ENCODE peak calls at places on chromosome 19, in five cellular contexts. One of them, this sample, is unnamed. For H3K4me1, the result is how much of the 10 kb centered on the place peaks cover.

GRCh38 chr19:34712606-34713261 is 21.3 kb upstream of the ZNF181 start:
- DNase-seq in stomach: peak
- DNase-seq in suprapubic skin: no peak
- DNase-seq in K562: peak
- DNase-seq in SK-N-SH: peak
- DNase-seq in this sample: no peak

GRCh38 chr19:21482863-21483276 is 22.5 kb upstream of the ZNF429 start:
- DNase-seq in stomach: peak
- DNase-seq in suprapubic skin: no peak
- DNase-seq in K562: peak
- DNase-seq in SK-N-SH: peak
- DNase-seq in this sample: peak

GRCh38 chr19:11423164-11423803 is 4.2 kb upstream of the RGL3 start:
- DNase-seq in stomach: no peak
- DNase-seq in suprapubic skin: no peak
- DNase-seq in K562: no peak
- DNase-seq in SK-N-SH: no peak
- DNase-seq in this sample: no peak

GRCh38 chr19:27971071-27971470 is 1241.9 kb downstream of the UQCRFS1 start:
- DNase-seq in stomach: no peak
- DNase-seq in suprapubic skin: no peak
- DNase-seq in K562: no peak
- DNase-seq in SK-N-SH: no peak
- DNase-seq in this sample: no peak

GRCh38 chr19:3062165-3063105 is at the start of gene TLE5:
- DNase-seq in stomach: peak
- DNase-seq in suprapubic skin: no peak
- DNase-seq in K562: peak
- DNase-seq in SK-N-SH: peak
- DNase-seq in this sample: peak

GRCh38 chr19:21202865-21203494 is 61.1 kb downstream of the ZNF431 start:
- DNase-seq in stomach: no peak
- DNase-seq in suprapubic skin: no peak
- DNase-seq in K562: peak
- DNase-seq in SK-N-SH: peak
- DNase-seq in this sample: no peak

GRCh38 chr19:7925171-7925837 is 631 bp downstream of the CTXN1 start:
- DNase-seq in stomach: peak
- DNase-seq in suprapubic skin: no peak
- DNase-seq in K562: peak
- DNase-seq in SK-N-SH: peak
- DNase-seq in this sample: peak

GRCh38 chr19:48615145-48616040 is 517 bp upstream of the FAM83E start:
- DNase-seq in stomach: no peak
- DNase-seq in suprapubic skin: no peak
- DNase-seq in K562: peak
- DNase-seq in SK-N-SH: no peak
- DNase-seq in this sample: no peak

GRCh38 chr19:6263306-6264076 is 16.3 kb downstream of the MLLT1 start:
- DNase-seq in stomach: no peak
- DNase-seq in suprapubic skin: no peak
- DNase-seq in K562: no peak
- DNase-seq in SK-N-SH: no peak
- DNase-seq in this sample: no peak

GRCh38 chr19:2556221-2557092 is 80.5 kb downstream of the GADD45B start:
- DNase-seq in stomach: no peak
- DNase-seq in suprapubic skin: no peak
- DNase-seq in K562: no peak
- DNase-seq in SK-N-SH: no peak
- DNase-seq in this sample: peak

GRCh38 chr19:942133-942645 is 16.4 kb downstream of the ARID3A start:
- DNase-seq in stomach: no peak
- DNase-seq in suprapubic skin: no peak
- DNase-seq in K562: no peak
- DNase-seq in SK-N-SH: no peak
- DNase-seq in this sample: no peak

GRCh38 chr19:853014-853553 is 981 bp downstream of the ELANE start:
- DNase-seq in stomach: no peak
- DNase-seq in suprapubic skin: no peak
- DNase-seq in K562: no peak
- DNase-seq in SK-N-SH: no peak
- DNase-seq in this sample: no peak

GRCh38 chr19:53980553-53981407 is 10.7 kb upstream of the CACNG6 start:
- DNase-seq in stomach: no peak
- DNase-seq in suprapubic skin: no peak
- DNase-seq in K562: peak
- DNase-seq in SK-N-SH: peak
- DNase-seq in this sample: no peak

GRCh38 chr19:16106121-16106520 is 5.6 kb upstream of the RAB8A start:
- DNase-seq in stomach: no peak
- DNase-seq in suprapubic skin: no peak
- DNase-seq in K562: no peak
- DNase-seq in SK-N-SH: no peak
- DNase-seq in this sample: no peak

GRCh38 chr19:29576761-29577661 is 29.1 kb upstream of the POP4 start:
- DNase-seq in stomach: no peak
- DNase-seq in suprapubic skin: peak
- DNase-seq in K562: no peak
- DNase-seq in SK-N-SH: no peak
- DNase-seq in this sample: no peak

DNA sequence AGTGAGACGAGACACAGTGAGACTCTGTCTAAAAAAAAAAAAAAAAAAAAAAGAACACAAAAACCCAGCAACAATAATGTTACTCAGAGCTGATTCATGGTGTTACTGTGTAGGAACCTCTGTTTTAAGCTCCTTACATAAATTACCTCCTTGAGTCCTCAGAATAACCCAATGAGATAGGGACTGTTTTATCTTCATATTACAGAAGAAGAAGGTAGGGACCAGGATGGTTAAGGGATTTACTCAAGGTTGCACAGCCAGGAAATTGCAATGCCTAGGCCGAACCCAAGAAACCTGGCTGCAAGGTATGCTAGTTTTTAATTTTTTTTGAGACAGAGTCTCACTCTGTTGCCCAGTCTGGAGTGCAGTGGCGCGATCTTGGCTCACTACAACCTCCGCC is 1.5 kb upstream of the DAND5 start:
- DNase-seq in stomach: no peak
- DNase-seq in suprapubic skin: no peak
- DNase-seq in K562: no peak
- DNase-seq in SK-N-SH: no peak
- DNase-seq in this sample: no peak
- H3K4me3 ChIP-seq in stomach: no peak
- H3K4me3 ChIP-seq in suprapubic skin: no peak
- H3K4me3 ChIP-seq in K562: no peak
- H3K4me3 ChIP-seq in SK-N-SH: no peak
- H3K4me3 ChIP-seq in this sample: no peak

GRCh38 chr19:39436350-39436716 is 584 bp upstream of the RPS16 start:
- DNase-seq in stomach: no peak
- DNase-seq in suprapubic skin: no peak
- DNase-seq in K562: no peak
- DNase-seq in SK-N-SH: no peak
- DNase-seq in this sample: no peak
- H3K4me1 ChIP-seq in stomach: under half
- H3K4me1 ChIP-seq in suprapubic skin: under half
- H3K4me1 ChIP-seq in K562: under half
- H3K4me1 ChIP-seq in SK-N-SH: under half
- H3K4me1 ChIP-seq in this sample: under half

DNA sequence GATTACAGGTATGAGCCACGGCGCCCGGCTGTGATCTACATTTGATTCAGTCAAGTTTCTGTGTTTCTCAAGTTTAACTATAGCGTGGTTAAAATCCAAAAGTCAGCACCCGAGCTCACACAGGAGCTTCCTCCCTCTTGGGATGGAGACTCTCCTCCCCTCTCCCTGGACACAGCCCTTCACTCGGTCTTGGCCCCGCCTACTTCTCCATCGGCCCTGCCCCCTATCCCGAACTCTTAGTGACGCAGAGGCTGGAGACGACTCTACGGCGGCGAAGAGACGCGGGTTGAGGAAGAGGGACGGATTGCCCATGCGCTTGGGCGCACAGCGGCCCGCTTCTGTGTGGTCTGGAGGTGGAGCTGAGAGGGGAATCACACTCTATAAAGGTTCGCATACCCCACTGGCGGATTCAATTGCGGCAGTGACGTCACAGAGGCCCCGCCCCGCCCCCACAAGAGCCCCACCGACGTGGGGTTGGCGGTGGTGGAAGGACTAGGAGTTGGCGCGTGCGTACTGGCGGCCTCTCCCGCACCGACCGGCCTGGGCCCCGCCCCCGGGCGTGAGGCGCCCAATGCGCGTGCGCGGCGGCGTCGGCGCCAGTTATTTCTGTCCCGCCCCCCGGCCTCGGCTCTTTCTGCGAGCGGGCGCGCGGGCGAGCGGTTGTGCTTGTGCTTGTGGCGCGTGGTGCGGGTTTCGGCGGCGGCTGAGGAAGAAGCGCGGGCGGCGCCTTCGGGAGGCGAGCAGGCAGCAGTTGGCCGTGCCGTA is at the start of gene TRIM28:
- DNase-seq in stomach: peak
- DNase-seq in suprapubic skin: peak
- DNase-seq in K562: peak
- DNase-seq in SK-N-SH: peak
- DNase-seq in this sample: peak
- TF ChIP-seq EP300 in stomach: no peak
- TF ChIP-seq EP300 in suprapubic skin: no peak
- TF ChIP-seq EP300 in K562: no peak
- TF ChIP-seq EP300 in SK-N-SH: no peak
- TF ChIP-seq EP300 in this sample: no peak

DNA sequence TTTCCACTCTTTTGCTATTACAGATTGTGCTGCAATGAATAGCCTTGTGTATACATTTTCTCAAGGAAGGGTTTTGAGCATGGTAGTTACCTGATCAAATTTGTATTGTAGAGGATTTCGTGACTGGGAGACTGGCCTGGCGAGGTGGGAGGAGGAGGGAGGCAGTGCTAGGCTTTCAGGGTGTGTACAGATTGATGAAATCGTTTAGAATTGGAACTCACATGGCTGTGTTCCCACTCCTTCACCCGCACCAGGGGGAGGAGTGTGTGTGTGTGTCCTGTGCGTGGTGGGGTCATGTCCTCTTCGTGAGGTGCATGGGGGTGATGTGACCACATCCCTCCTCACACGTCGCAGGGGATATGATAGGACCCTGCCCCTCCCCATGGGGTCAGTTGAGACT is 8.3 kb downstream of the PGLYRP1 start:
- DNase-seq in stomach: no peak
- DNase-seq in suprapubic skin: no peak
- DNase-seq in K562: no peak
- DNase-seq in SK-N-SH: no peak
- DNase-seq in this sample: no peak
- H3K4me3 ChIP-seq in stomach: peak
- H3K4me3 ChIP-seq in suprapubic skin: peak
- H3K4me3 ChIP-seq in K562: no peak
- H3K4me3 ChIP-seq in SK-N-SH: peak
- H3K4me3 ChIP-seq in this sample: no peak

DNA sequence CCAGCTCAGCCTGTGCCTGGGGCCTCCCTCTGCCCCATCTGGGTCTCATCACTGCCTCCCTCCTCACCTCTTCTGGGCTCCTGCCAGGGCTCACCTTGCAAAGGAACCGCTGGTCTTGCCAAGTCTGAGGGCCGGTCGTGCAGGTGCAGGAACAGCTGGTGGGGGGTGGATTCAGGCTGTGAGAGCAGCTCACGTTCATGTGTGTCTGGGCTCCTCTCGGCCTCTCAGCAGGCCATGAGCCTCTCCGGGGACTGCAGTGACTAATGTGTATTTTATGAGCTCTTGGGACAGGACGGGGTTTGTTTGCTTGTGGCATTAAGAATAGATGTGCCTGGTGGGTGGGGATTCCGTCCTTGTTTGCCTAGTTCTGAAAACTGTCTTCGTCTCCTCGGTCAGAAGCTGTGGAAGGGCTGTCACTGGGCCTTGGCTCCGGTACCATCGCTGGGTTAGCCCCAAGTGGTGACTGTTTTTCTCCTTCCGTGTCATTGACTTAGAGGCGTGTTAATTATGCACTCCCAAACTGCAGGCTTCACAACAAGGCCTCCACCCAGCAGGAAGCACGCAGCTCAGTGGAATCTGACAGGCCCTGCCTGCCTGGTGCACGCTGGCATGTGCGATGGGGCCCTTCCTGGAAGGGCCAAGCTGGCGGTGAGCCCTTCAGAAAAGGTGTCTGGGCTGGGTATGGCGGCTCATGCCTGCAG is 77.6 kb downstream of the KDM4B start:
- DNase-seq in stomach: peak
- DNase-seq in suprapubic skin: no peak
- DNase-seq in K562: no peak
- DNase-seq in SK-N-SH: no peak
- DNase-seq in this sample: no peak
- H3K4me1 ChIP-seq in stomach: under half
- H3K4me1 ChIP-seq in suprapubic skin: half or more
- H3K4me1 ChIP-seq in K562: under half
- H3K4me1 ChIP-seq in SK-N-SH: under half
- H3K4me1 ChIP-seq in this sample: under half

This sample was measured in sigmoid colon.